ENCODE peak calls at places on chromosomes 5 and 9, in five cellular contexts. N, A, D, W and B are unnamed samples.

GRCh38 chr9:75130621-75131020 is 42.3 kb downstream of the OSTF1 start:
- DNase-seq in N (no peak), D (no peak), A (no peak), W (no peak), B (no peak)

GRCh38 chr5:131977212-131977604 is 31.7 kb upstream of the MEIKIN start:
- DNase-seq in W (no peak), N (no peak), A (no peak), D (no peak), B (no peak)

GRCh38 chr5:14414615-14415515 is 166.7 kb upstream of the OTULINL start:
- DNase-seq in D (no peak), N (no peak), W (no peak), A (no peak), B (no peak)

GRCh38 chr9:81680506-81680905 is 8.8 kb downstream of the TLE1 start:
- DNase-seq in D (no peak), A (no peak), N (no peak), W (no peak), B (no peak)

GRCh38 chr5:106940986-106941385 is 729.8 kb downstream of the EFNA5 start:
- DNase-seq in N (no peak), A (no peak), W (peak; percentile 65), D (peak; percentile 85), B (no peak)

GRCh38 chr5:8954801-8955200 is 591.1 kb downstream of the SEMA5A start:
- DNase-seq in A (peak; percentile 3), D (no peak), N (no peak), W (no peak), B (no peak)

GRCh38 chr5:54263447-54263846 is 46.9 kb downstream of the ARL15 start:
- DNase-seq in W (no peak), D (no peak), A (no peak), N (no peak), B (no peak)

GRCh38 chr9:16816006-16816405 is 54.5 kb downstream of the BNC2 start:
- DNase-seq in D (no peak), N (no peak), W (no peak), A (no peak), B (no peak)

GRCh38 chr5:92552206-92553160 is 1028.5 kb downstream of the NR2F1-AS1 start:
- DNase-seq in A (no peak), D (peak; percentile 88), N (no peak), W (peak; percentile 35), B (peak; percentile 89)

GRCh38 chr9:135920973-135921585 is 13.7 kb upstream of the CAMSAP1 start:
- DNase-seq in A (no peak), N (no peak), D (no peak), W (no peak), B (no peak)

GRCh38 chr5:56815657-56816545 is 552 bp downstream of the MAP3K1 start:
- DNase-seq in A (peak; percentile 46), N (peak; percentile 70), D (no peak), W (peak; percentile 55), B (no peak)

GRCh38 chr9:135759676-135760300 is 57.8 kb downstream of the KCNT1 start:
- DNase-seq in W (no peak), D (no peak), N (no peak), A (no peak), B (no peak)

GRCh38 chr9:123658792-123659191 is 271.1 kb downstream of the DENND1A start:
- DNase-seq in A (no peak), D (peak; percentile 2), W (no peak), N (peak; percentile 86), B (no peak)

GRCh38 chr5:135974019-135974600 is 19.3 kb upstream of the LECT2 start:
- DNase-seq in N (no peak), A (no peak), W (peak; percentile 22), D (no peak), B (no peak)

GRCh38 chr5:34503379-34504346 is 152.5 kb upstream of the RAI14 start:
- DNase-seq in W (no peak), D (no peak), N (no peak), A (no peak), B (no peak)

GRCh38 chr9:22817181-22817580 is 370.6 kb downstream of the DMRTA1 start:
- DNase-seq in A (no peak), D (peak; percentile 22), N (no peak), W (no peak), B (no peak)

GRCh38 chr5:115415143-115415491 is 118.7 kb upstream of the CCDC112 start:
- DNase-seq in D (peak; percentile 86), W (peak; percentile 74), N (no peak), A (no peak), B (peak; percentile 78)

GRCh38 chr9:92954886-92955285 is 7.6 kb downstream of the FGD3 start:
- DNase-seq in N (no peak), D (no peak), A (no peak), W (no peak), B (no peak)

GRCh38 chr5:93598141-93598996 is 15.3 kb downstream of the NR2F1 start:
- DNase-seq in D (no peak), A (no peak), W (no peak), N (no peak), B (no peak)

GRCh38 chr5:66963559-66963971 is 233.0 kb downstream of the CD180 start:
- DNase-seq in A (peak; percentile 69), W (peak; percentile 26), D (peak; percentile 57), N (no peak), B (no peak)

GRCh38 chr5:6358434-6358820 is 19.9 kb downstream of the MED10 start:
- DNase-seq in N (no peak), D (no peak), W (no peak), A (no peak), B (no peak)

GRCh38 chr5:61505281-61505680 is 173.2 kb downstream of the ZSWIM6 start:
- DNase-seq in W (no peak), D (no peak), A (no peak), N (no peak), B (no peak)

GRCh38 chr9:115764649-115765048 is 388.9 kb upstream of the PAPPA start:
- DNase-seq in W (no peak), N (no peak), A (no peak), D (no peak), B (no peak)

GRCh38 chr5:30385754-30386153 is 807.7 kb upstream of the CDH6 start:
- DNase-seq in W (no peak), A (no peak), D (no peak), N (no peak), B (no peak)

GRCh38 chr5:179150011-179150410 is 89.8 kb downstream of the ZNF354C start:
- DNase-seq in W (no peak), A (no peak), D (no peak), N (no peak), B (no peak)

GRCh38 chr5:133894143-133894542 is 74.3 kb downstream of the C5orf15 start:
- DNase-seq in D (no peak), W (no peak), A (no peak), N (no peak), B (no peak)

GRCh38 chr5:37631939-37632338 is 207.9 kb downstream of the GDNF start:
- DNase-seq in A (no peak), D (no peak), N (no peak), W (no peak), B (no peak)

GRCh38 chr9:87855061-87855460 is 27.6 kb upstream of the SPATA31E1 start:
- DNase-seq in A (no peak), N (no peak), W (no peak), D (no peak), B (no peak)

GRCh38 chr5:1789838-1790462 is 9.7 kb downstream of the MRPL36 start:
- DNase-seq in D (peak; percentile 71), A (no peak), W (no peak), N (no peak), B (no peak)

GRCh38 chr9:93567271-93567959 is 9.0 kb upstream of the PHF2 start:
- DNase-seq in D (no peak), W (no peak), N (peak; percentile 22), A (no peak), B (no peak)

GRCh38 chr5:94857119-94857518 is 238.7 kb downstream of the SLF1 start:
- DNase-seq in A (no peak), D (no peak), W (no peak), N (no peak), B (no peak)

GRCh38 chr5:88734191-88734640 is 148.8 kb downstream of the MEF2C start:
- DNase-seq in N (peak; percentile 90), A (no peak), D (no peak), W (no peak), B (no peak)
- H3K4me3 ChIP-seq in N (peak overlapping the region; percentile 56), A (no peak overlapping the region), D (no peak overlapping the region), W (no peak overlapping the region), B (no peak overlapping the region)

GRCh38 chr5:78129632-78130031 is 164.9 kb downstream of the AP3B1 start:
- DNase-seq in W (no peak), D (no peak), A (no peak), N (no peak), B (no peak)

GRCh38 chr5:78132507-78132906 is 162.0 kb downstream of the AP3B1 start:
- DNase-seq in D (no peak), W (no peak), A (no peak), N (no peak), B (no peak)

GRCh38 chr5:78133423-78133822 is 161.1 kb downstream of the AP3B1 start:
- DNase-seq in A (no peak), W (no peak), N (no peak), D (no peak), B (no peak)

GRCh38 chr5:78127875-78128274 is 166.6 kb downstream of the AP3B1 start:
- DNase-seq in N (peak; percentile 23), A (peak; percentile 58), D (no peak), W (no peak), B (no peak)
- TF ChIP-seq CTCF in N (peak; percentile 86), A (peak; percentile 64), D (peak; percentile 51), W (peak; percentile 25), B (no peak)

DNA sequence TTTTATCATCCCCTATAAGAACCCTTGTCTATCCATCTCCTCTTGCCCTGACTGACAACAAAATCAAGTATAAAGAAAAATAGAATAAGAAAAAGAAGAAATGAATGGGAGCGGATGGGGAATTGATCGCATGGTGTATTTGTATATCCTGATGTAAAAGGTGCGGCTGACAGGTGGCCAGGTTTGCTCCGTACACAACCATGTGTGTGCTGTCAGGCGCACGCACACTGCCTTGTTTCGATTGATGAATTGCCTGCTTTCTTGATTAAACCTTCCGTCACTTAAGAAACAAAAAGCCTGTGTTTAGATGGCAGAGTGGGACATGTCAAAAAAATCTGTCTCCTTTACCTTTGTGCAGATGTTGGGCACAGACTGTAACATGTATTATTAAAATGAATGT is 102.6 kb downstream of the MVB12B start:
- DNase-seq in A (no peak), W (no peak), N (no peak), D (no peak), B (no peak)
- H3K9me2 ChIP-seq in A (no peaks in the 10 kb centered on the region), W (no peaks in the 10 kb centered on the region), N (no peaks in the 10 kb centered on the region), D (no peaks in the 10 kb centered on the region), B (no peaks in the 10 kb centered on the region)

DNA sequence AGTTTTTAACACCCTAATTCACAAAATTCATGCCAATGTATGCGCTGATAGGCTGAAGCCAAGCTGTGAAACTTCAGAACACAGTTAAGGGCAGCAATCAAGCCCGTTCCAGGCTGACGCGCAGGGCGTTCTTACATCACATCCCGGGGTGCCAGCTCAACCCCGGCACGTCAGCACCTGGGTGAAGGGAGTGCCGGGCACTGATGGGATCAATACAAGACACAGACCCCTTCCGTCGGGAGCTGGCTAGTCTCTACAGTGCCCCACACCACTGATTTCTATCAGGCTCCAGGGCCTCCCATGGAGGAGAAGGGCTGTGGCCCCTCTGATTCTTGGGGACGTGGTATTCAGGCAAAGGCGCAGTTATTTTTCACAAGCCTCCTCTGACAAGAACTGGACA is 12.0 kb downstream of the BARHL1 start:
- DNase-seq in N (no peak), A (no peak), D (no peak), W (no peak), B (no peak)
- H3K4me3 ChIP-seq in N (no peak overlapping the region), A (no peak overlapping the region), D (no peak overlapping the region), W (no peak overlapping the region), B (no peak overlapping the region)